ENCODE peak calls at places on chromosome 21, in four cellular contexts. B is heart right ventricle, S is psoas muscle, O is SK-N-SH. N is an unnamed sample. For H3K4me1, the result is how much of the 10 kb centered on the place peaks cover.

GRCh38 chr21:44910229-44911065 is 10.3 kb downstream of the ITGB2 start:
- DNase-seq in B (no peak), S (no peak), O (no peak), N (no peak)

GRCh38 chr21:25999935-26000582 is 170.5 kb downstream of the APP start:
- DNase-seq in B (no peak), S (no peak), O (no peak), N (no peak)

GRCh38 chr21:15430023-15430422 is 299.8 kb upstream of the USP25 start:
- DNase-seq in B (no peak), S (no peak), O (no peak), N (no peak)

GRCh38 chr21:43340491-43341348 is 86.2 kb downstream of the SIK1 start:
- DNase-seq in B (no peak), S (peak), O (no peak), N (no peak)

GRCh38 chr21:16592399-16592798 is 862.6 kb downstream of the USP25 start:
- DNase-seq in B (no peak), S (no peak), O (peak), N (no peak)

GRCh38 chr21:42646836-42647235 is 6.6 kb upstream of the PDE9A start:
- DNase-seq in B (no peak), S (no peak), O (no peak), N (no peak)

GRCh38 chr21:29318354-29318753 is 19.6 kb downstream of the BACH1 start:
- DNase-seq in B (no peak), S (no peak), O (no peak), N (no peak)

GRCh38 chr21:39452965-39453332 is 1.2 kb downstream of the SH3BGR start:
- DNase-seq in B (no peak), S (no peak), O (no peak), N (no peak)

GRCh38 chr21:41953831-41954653 is at the start of gene C2CD2:
- DNase-seq in B (peak), S (peak), O (peak), N (no peak)

GRCh38 chr21:17501107-17502006 is 11.5 kb upstream of the CXADR start:
- DNase-seq in B (no peak), S (no peak), O (no peak), N (no peak)

GRCh38 chr21:33901421-33902288 is 13.9 kb downstream of the ATP5PO start:
- DNase-seq in B (no peak), S (peak), O (peak), N (peak)

GRCh38 chr21:44944596-44944995 is 4.8 kb downstream of the SLX9 start:
- DNase-seq in B (no peak), S (no peak), O (no peak), N (no peak)

GRCh38 chr21:14569868-14570267 is 23.8 kb upstream of the SAMSN1 start:
- DNase-seq in B (no peak), S (no peak), O (no peak), N (no peak)

GRCh38 chr21:44299458-44300261 is at the start of gene PFKL:
- DNase-seq in B (peak), S (peak), O (peak), N (peak)

DNA sequence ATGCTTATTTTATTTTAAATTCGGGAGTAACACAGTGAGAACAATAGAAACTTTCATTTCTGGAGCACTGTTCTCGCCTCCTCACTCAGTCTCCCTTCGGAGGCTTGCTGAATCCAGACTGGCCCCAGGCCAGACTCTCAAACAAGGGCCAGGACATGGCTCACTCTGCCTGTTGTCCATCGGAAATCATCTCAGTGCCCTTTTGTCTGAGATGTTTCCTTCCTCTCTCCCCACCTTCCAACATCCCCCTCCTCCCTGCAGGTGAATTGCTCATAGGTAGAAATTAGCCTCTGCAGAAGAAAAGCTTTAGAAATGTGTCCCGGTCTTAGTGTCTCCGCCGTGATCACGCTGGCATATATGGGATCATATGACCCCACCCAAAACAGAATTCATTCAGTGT is 55.2 kb downstream of the ERG start:
- DNase-seq in B (no peak), S (no peak), O (no peak), N (no peak)
- H3K4me1 ChIP-seq in B (under half), S (under half), O (under half), N (under half)

GRCh38 chr21:46096997-46097825 is 701 bp upstream of the COL6A2 start:
- DNase-seq in B (peak), S (peak), O (no peak), N (peak)
- H3K4me3 ChIP-seq in B (peak), S (peak), O (peak), N (peak)

GRCh38 chr21:31728952-31729351 is 3.0 kb downstream of the SCAF4 start:
- DNase-seq in B (no peak), S (no peak), O (no peak), N (no peak)

GRCh38 chr21:31731112-31731801 is 661 bp downstream of the SCAF4 start:
- DNase-seq in B (peak), S (peak), O (peak), N (peak)

GRCh38 chr21:31730687-31731111 is 1.2 kb downstream of the SCAF4 start:
- DNase-seq in B (no peak), S (no peak), O (no peak), N (peak)

GRCh38 chr21:31728191-31728590 is 3.7 kb downstream of the SCAF4 start:
- DNase-seq in B (no peak), S (no peak), O (no peak), N (no peak)

DNA sequence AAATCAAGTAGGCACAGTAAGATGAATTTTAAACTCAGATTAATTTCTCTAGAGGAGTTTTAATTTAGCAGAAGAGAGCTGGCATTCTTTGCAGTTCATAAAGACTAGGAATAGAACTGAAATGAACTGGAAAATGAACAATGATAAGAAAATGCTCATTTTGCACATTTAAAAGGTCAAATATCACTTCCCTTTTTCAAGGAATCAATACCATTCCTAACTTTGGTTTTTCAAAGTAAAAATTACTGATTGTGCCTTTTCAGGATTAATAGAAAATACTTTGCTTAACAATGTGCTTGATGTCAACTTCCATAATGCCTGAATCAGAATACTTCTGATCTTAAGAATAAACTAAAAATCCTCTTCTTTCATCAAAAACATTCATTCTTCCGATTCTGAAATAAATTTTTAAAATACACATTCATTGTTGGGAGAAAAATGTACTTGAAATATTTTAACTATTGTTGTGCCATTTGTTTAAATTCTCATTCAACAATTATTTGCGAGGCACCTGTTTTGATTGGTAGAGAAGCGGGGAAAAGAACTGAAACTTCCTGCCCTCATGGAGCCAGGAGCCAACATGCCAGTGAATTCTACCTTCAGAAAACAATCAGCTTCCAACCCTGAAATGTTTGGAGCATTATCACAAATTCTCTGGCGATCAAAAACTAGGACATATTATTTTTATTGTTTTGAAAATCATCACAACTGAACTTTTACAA is 2.1 kb downstream of the SCAF4 start:
- DNase-seq in B (no peak), S (no peak), O (no peak), N (no peak)
- H3K4me1 ChIP-seq in B (half or more), S (under half), O (under half), N (under half)

GRCh38 chr21:35282944-35283343 is 233.8 kb upstream of the RUNX1 start:
- DNase-seq in B (no peak), S (no peak), O (no peak), N (peak)
- H3K4me3 ChIP-seq in B (no peak), S (no peak), O (no peak), N (no peak)

DNA sequence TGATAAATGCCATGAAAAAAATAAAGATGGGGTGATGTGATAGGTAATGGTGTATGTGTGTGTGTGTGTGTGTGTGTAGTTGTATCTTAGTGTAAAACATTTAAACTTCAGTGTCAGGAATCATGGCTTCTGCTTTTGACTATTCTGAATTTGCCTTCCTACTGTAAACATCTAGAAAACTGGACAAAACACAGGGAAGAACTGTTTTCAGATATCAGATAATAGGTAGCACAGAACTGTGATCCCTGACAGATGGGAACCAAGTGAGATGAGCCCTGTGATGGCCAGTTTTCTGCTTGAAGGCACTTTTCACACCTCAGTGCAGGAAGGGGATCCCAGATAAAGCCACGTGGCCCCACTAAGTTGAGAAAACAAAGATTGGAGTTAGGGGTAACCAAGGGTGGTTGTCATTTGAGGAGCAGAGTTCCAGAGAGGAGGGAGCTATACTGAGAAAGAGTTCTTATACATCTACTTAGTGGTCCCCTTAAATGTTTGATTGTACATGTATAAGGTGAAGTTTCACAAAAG is 17.3 kb downstream of the DYRK1A start:
- DNase-seq in B (no peak), S (no peak), O (no peak), N (no peak)
- H3K4me1 ChIP-seq in B (half or more), S (half or more), O (under half), N (under half)